ENCODE peak calls at places on chromosomes 6 and 20, in ten cellular contexts. One of them, this sample, is unnamed.

GRCh38 chr20:4341804-4342560 is 326.6 kb upstream of the RNF24 start:
- DNase-seq in suprapubic skin: no peak
- DNase-seq in D721Med: no peak
- DNase-seq in AG10803: peak
- DNase-seq in heart right ventricle: no peak
- DNase-seq in AG04450: peak
- DNase-seq in GM10248: no peak
- DNase-seq in omental fat pad: no peak
- DNase-seq in foreskin fibroblast: peak
- DNase-seq in CD8-positive, alpha-beta T cell: no peak
- DNase-seq in this sample: peak

GRCh38 chr20:7161690-7162089 is 394.2 kb downstream of the BMP2 start:
- DNase-seq in suprapubic skin: no peak
- DNase-seq in D721Med: no peak
- DNase-seq in AG10803: no peak
- DNase-seq in heart right ventricle: no peak
- DNase-seq in AG04450: no peak
- DNase-seq in GM10248: no peak
- DNase-seq in omental fat pad: no peak
- DNase-seq in foreskin fibroblast: no peak
- DNase-seq in CD8-positive, alpha-beta T cell: no peak
- DNase-seq in this sample: no peak

GRCh38 chr6:143264291-143264834 is 186.1 kb downstream of the ADAT2 start:
- DNase-seq in suprapubic skin: no peak
- DNase-seq in D721Med: no peak
- DNase-seq in AG10803: no peak
- DNase-seq in heart right ventricle: no peak
- DNase-seq in AG04450: no peak
- DNase-seq in GM10248: no peak
- DNase-seq in omental fat pad: no peak
- DNase-seq in foreskin fibroblast: no peak
- DNase-seq in CD8-positive, alpha-beta T cell: no peak
- DNase-seq in this sample: no peak

GRCh38 chr6:137291441-137291840 is 72.3 kb upstream of the IFNGR1 start:
- DNase-seq in suprapubic skin: no peak
- DNase-seq in D721Med: no peak
- DNase-seq in AG10803: peak
- DNase-seq in heart right ventricle: no peak
- DNase-seq in AG04450: no peak
- DNase-seq in GM10248: no peak
- DNase-seq in omental fat pad: no peak
- DNase-seq in foreskin fibroblast: peak
- DNase-seq in CD8-positive, alpha-beta T cell: no peak
- DNase-seq in this sample: no peak

GRCh38 chr6:159110013-159110412 is 59.2 kb upstream of the FNDC1 start:
- DNase-seq in suprapubic skin: no peak
- DNase-seq in D721Med: no peak
- DNase-seq in AG10803: peak
- DNase-seq in heart right ventricle: no peak
- DNase-seq in AG04450: no peak
- DNase-seq in GM10248: no peak
- DNase-seq in omental fat pad: no peak
- DNase-seq in foreskin fibroblast: peak
- DNase-seq in CD8-positive, alpha-beta T cell: peak
- DNase-seq in this sample: no peak

GRCh38 chr6:148192310-148192709 is 150.3 kb upstream of the SASH1 start:
- DNase-seq in suprapubic skin: no peak
- DNase-seq in D721Med: no peak
- DNase-seq in AG10803: peak
- DNase-seq in heart right ventricle: no peak
- DNase-seq in AG04450: peak
- DNase-seq in GM10248: no peak
- DNase-seq in omental fat pad: no peak
- DNase-seq in foreskin fibroblast: peak
- DNase-seq in CD8-positive, alpha-beta T cell: no peak
- DNase-seq in this sample: peak

GRCh38 chr6:27775796-27776184 is 136.4 kb downstream of the OR2B2 start:
- DNase-seq in suprapubic skin: no peak
- DNase-seq in D721Med: no peak
- DNase-seq in AG10803: no peak
- DNase-seq in heart right ventricle: no peak
- DNase-seq in AG04450: no peak
- DNase-seq in GM10248: no peak
- DNase-seq in omental fat pad: no peak
- DNase-seq in foreskin fibroblast: no peak
- DNase-seq in CD8-positive, alpha-beta T cell: no peak
- DNase-seq in this sample: no peak

GRCh38 chr6:4607026-4607704 is 169.0 kb upstream of the CDYL start:
- DNase-seq in suprapubic skin: no peak
- DNase-seq in D721Med: no peak
- DNase-seq in AG10803: peak
- DNase-seq in heart right ventricle: peak
- DNase-seq in AG04450: peak
- DNase-seq in GM10248: no peak
- DNase-seq in omental fat pad: no peak
- DNase-seq in foreskin fibroblast: peak
- DNase-seq in CD8-positive, alpha-beta T cell: no peak
- DNase-seq in this sample: no peak

GRCh38 chr6:116461563-116462507 is 660 bp downstream of the CALHM6 start:
- DNase-seq in suprapubic skin: peak
- DNase-seq in D721Med: no peak
- DNase-seq in AG10803: peak
- DNase-seq in heart right ventricle: peak
- DNase-seq in AG04450: no peak
- DNase-seq in GM10248: peak
- DNase-seq in omental fat pad: no peak
- DNase-seq in foreskin fibroblast: peak
- DNase-seq in CD8-positive, alpha-beta T cell: peak
- DNase-seq in this sample: no peak

GRCh38 chr20:25237610-25238318 is 10.1 kb upstream of the PYGB start:
- DNase-seq in suprapubic skin: no peak
- DNase-seq in D721Med: no peak
- DNase-seq in AG10803: peak
- DNase-seq in heart right ventricle: no peak
- DNase-seq in AG04450: peak
- DNase-seq in GM10248: peak
- DNase-seq in omental fat pad: no peak
- DNase-seq in foreskin fibroblast: peak
- DNase-seq in CD8-positive, alpha-beta T cell: no peak
- DNase-seq in this sample: peak

GRCh38 chr6:139763468-139764214 is 389.2 kb upstream of the CITED2 start:
- DNase-seq in suprapubic skin: no peak
- DNase-seq in D721Med: no peak
- DNase-seq in AG10803: peak
- DNase-seq in heart right ventricle: no peak
- DNase-seq in AG04450: no peak
- DNase-seq in GM10248: no peak
- DNase-seq in omental fat pad: no peak
- DNase-seq in foreskin fibroblast: no peak
- DNase-seq in CD8-positive, alpha-beta T cell: no peak
- DNase-seq in this sample: no peak

DNA sequence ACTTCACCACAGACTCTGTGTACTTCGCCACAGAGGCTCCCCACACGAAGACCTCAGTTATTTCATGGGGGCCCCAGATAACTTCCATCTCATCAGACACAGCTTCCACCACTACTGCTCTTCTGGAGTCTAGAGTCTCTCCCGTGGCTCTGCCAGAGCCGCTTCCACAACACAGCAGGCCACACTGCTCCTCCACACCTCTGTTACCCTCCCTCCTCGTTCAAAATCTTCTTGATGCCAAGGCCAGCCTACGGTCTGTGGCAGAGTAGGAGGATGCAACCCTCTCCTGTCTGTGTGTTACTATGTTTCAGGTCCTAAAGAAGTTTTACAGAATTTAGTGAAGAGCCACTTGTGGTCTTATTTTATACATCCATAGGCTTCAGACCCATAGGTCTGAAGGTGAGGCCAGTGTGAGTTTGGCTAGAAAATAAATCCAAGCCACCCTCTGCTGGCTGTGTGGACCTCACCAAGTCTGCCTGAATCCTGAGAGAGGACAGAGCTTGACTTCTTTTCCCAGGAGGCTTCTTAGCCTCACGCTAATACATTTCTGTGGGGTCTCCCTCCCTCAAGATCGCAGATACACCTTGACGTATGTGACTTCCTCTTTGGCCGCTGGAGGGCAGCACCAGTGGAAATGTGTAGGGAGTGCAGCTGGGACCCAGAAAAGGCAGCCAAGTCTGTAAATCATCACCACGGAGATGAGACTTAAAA is 197.7 kb downstream of the FAXC start:
- DNase-seq in suprapubic skin: no peak
- DNase-seq in D721Med: no peak
- DNase-seq in AG10803: peak
- DNase-seq in heart right ventricle: peak
- DNase-seq in AG04450: peak
- DNase-seq in GM10248: peak
- DNase-seq in omental fat pad: no peak
- DNase-seq in foreskin fibroblast: no peak
- DNase-seq in CD8-positive, alpha-beta T cell: peak
- DNase-seq in this sample: no peak
- TF ChIP-seq CTCF in suprapubic skin: peak
- TF ChIP-seq CTCF in D721Med: peak
- TF ChIP-seq CTCF in AG10803: peak
- TF ChIP-seq CTCF in heart right ventricle: peak
- TF ChIP-seq CTCF in AG04450: peak
- TF ChIP-seq CTCF in GM10248: peak
- TF ChIP-seq CTCF in omental fat pad: no peak
- TF ChIP-seq CTCF in foreskin fibroblast: peak
- TF ChIP-seq CTCF in CD8-positive, alpha-beta T cell: peak
- TF ChIP-seq CTCF in this sample: peak

GRCh38 chr20:17896771-17897369 is 71.7 kb downstream of the SNX5 start:
- DNase-seq in suprapubic skin: no peak
- DNase-seq in D721Med: no peak
- DNase-seq in AG10803: no peak
- DNase-seq in heart right ventricle: no peak
- DNase-seq in AG04450: no peak
- DNase-seq in GM10248: no peak
- DNase-seq in omental fat pad: no peak
- DNase-seq in foreskin fibroblast: no peak
- DNase-seq in CD8-positive, alpha-beta T cell: no peak
- DNase-seq in this sample: no peak
- TF ChIP-seq CTCF in suprapubic skin: no peak
- TF ChIP-seq CTCF in D721Med: no peak
- TF ChIP-seq CTCF in AG10803: no peak
- TF ChIP-seq CTCF in heart right ventricle: no peak
- TF ChIP-seq CTCF in AG04450: no peak
- TF ChIP-seq CTCF in GM10248: no peak
- TF ChIP-seq CTCF in omental fat pad: no peak
- TF ChIP-seq CTCF in foreskin fibroblast: no peak
- TF ChIP-seq CTCF in CD8-positive, alpha-beta T cell: no peak
- TF ChIP-seq CTCF in this sample: no peak

GRCh38 chr20:51562334-51563140 is 20.0 kb upstream of the NFATC2 start:
- DNase-seq in suprapubic skin: peak
- DNase-seq in D721Med: no peak
- DNase-seq in AG10803: peak
- DNase-seq in heart right ventricle: peak
- DNase-seq in AG04450: peak
- DNase-seq in GM10248: peak
- DNase-seq in omental fat pad: peak
- DNase-seq in foreskin fibroblast: peak
- DNase-seq in CD8-positive, alpha-beta T cell: peak
- DNase-seq in this sample: peak
- TF ChIP-seq CTCF in suprapubic skin: no peak
- TF ChIP-seq CTCF in D721Med: no peak
- TF ChIP-seq CTCF in AG10803: no peak
- TF ChIP-seq CTCF in heart right ventricle: peak
- TF ChIP-seq CTCF in AG04450: peak
- TF ChIP-seq CTCF in GM10248: no peak
- TF ChIP-seq CTCF in omental fat pad: no peak
- TF ChIP-seq CTCF in foreskin fibroblast: peak
- TF ChIP-seq CTCF in CD8-positive, alpha-beta T cell: peak
- TF ChIP-seq CTCF in this sample: no peak

GRCh38 chr20:1622450-1622849 is 2.6 kb upstream of the SIRPB1 start:
- DNase-seq in suprapubic skin: no peak
- DNase-seq in D721Med: no peak
- DNase-seq in AG10803: no peak
- DNase-seq in heart right ventricle: no peak
- DNase-seq in AG04450: no peak
- DNase-seq in GM10248: peak
- DNase-seq in omental fat pad: no peak
- DNase-seq in foreskin fibroblast: no peak
- DNase-seq in CD8-positive, alpha-beta T cell: no peak
- DNase-seq in this sample: no peak

GRCh38 chr20:1617055-1617454 is 2.8 kb downstream of the SIRPB1 start:
- DNase-seq in suprapubic skin: no peak
- DNase-seq in D721Med: no peak
- DNase-seq in AG10803: no peak
- DNase-seq in heart right ventricle: no peak
- DNase-seq in AG04450: no peak
- DNase-seq in GM10248: no peak
- DNase-seq in omental fat pad: no peak
- DNase-seq in foreskin fibroblast: no peak
- DNase-seq in CD8-positive, alpha-beta T cell: no peak
- DNase-seq in this sample: no peak

GRCh38 chr20:1619861-1620444 is at the start of gene SIRPB1:
- DNase-seq in suprapubic skin: no peak
- DNase-seq in D721Med: no peak
- DNase-seq in AG10803: no peak
- DNase-seq in heart right ventricle: no peak
- DNase-seq in AG04450: no peak
- DNase-seq in GM10248: peak
- DNase-seq in omental fat pad: no peak
- DNase-seq in foreskin fibroblast: no peak
- DNase-seq in CD8-positive, alpha-beta T cell: no peak
- DNase-seq in this sample: no peak

GRCh38 chr20:1618479-1618878 is 1.3 kb downstream of the SIRPB1 start:
- DNase-seq in suprapubic skin: no peak
- DNase-seq in D721Med: no peak
- DNase-seq in AG10803: no peak
- DNase-seq in heart right ventricle: no peak
- DNase-seq in AG04450: no peak
- DNase-seq in GM10248: peak
- DNase-seq in omental fat pad: no peak
- DNase-seq in foreskin fibroblast: no peak
- DNase-seq in CD8-positive, alpha-beta T cell: no peak
- DNase-seq in this sample: no peak

DNA sequence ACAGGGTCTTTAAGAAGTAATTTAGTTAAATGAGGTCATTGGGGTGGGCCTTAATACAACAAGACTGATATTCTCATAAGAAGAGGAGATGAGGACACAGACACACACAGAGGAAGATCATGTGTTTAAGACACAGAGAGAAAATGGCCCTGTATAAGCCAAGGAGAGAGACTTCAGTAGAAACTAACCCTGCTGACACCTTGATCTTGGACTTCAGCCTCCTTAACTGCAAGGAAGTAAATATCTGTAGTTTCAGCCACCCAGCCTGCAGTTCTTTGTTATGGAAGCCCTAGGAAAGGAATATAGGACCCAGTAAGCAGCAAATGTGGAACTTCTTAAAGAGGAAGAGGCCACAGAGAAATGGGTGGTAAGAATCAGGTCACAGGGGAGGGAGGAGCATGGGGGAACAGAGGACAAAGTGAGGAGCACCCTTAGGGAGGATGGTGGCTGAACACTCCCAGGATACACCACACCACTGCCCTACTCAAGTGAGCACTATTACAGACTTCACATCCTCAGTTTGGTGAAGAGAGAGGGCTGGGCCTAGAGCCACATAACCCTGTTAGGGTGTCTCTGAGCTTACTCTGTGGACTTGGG is 757 bp downstream of the SIRPB1 start:
- DNase-seq in suprapubic skin: no peak
- DNase-seq in D721Med: no peak
- DNase-seq in AG10803: no peak
- DNase-seq in heart right ventricle: no peak
- DNase-seq in AG04450: no peak
- DNase-seq in GM10248: peak
- DNase-seq in omental fat pad: no peak
- DNase-seq in foreskin fibroblast: no peak
- DNase-seq in CD8-positive, alpha-beta T cell: no peak
- DNase-seq in this sample: no peak
- TF ChIP-seq CTCF in suprapubic skin: no peak
- TF ChIP-seq CTCF in D721Med: no peak
- TF ChIP-seq CTCF in AG10803: no peak
- TF ChIP-seq CTCF in heart right ventricle: no peak
- TF ChIP-seq CTCF in AG04450: no peak
- TF ChIP-seq CTCF in GM10248: no peak
- TF ChIP-seq CTCF in omental fat pad: no peak
- TF ChIP-seq CTCF in foreskin fibroblast: no peak
- TF ChIP-seq CTCF in CD8-positive, alpha-beta T cell: no peak
- TF ChIP-seq CTCF in this sample: no peak

This sample was measured in AG09319.